ENCODE peak calls at places on chromosomes 2 and 18, in six cellular contexts. S is GM12865, D is spleen, Z is SHP77, V is AG20443, W is LHCN-M2. O is an unnamed sample.

GRCh38 chr18:11981633-11982366 is 493 bp downstream of the IMPA2 start:
- DNase-seq in S (peak; percentile 49), D (peak; percentile 91), Z (no peak), V (peak; percentile 50), W (peak; percentile 29), O (peak; percentile 90)

GRCh38 chr2:56224316-56224715 is 40.5 kb downstream of the CCDC85A start:
- DNase-seq in S (no peak), D (no peak), Z (no peak), V (no peak), W (peak; percentile 43), O (no peak)

GRCh38 chr2:5794012-5794411 is 101.8 kb downstream of the SOX11 start:
- DNase-seq in S (no peak), D (no peak), Z (no peak), V (no peak), W (no peak), O (no peak)

GRCh38 chr18:11996190-11996754 is 15.0 kb downstream of the IMPA2 start:
- DNase-seq in S (no peak), D (peak; percentile 57), Z (no peak), V (no peak), W (no peak), O (no peak)

GRCh38 chr18:49878015-49878414 is 64.7 kb upstream of the ACAA2 start:
- DNase-seq in S (no peak), D (no peak), Z (no peak), V (no peak), W (no peak), O (no peak)

GRCh38 chr18:24959100-24959499 is 392.9 kb downstream of the ZNF521 start:
- DNase-seq in S (no peak), D (no peak), Z (no peak), V (no peak), W (no peak), O (no peak)

GRCh38 chr2:164420787-164421186 is 200.5 kb downstream of the GRB14 start:
- DNase-seq in S (no peak), D (no peak), Z (no peak), V (no peak), W (no peak), O (no peak)

GRCh38 chr2:18690342-18690741 is 101.0 kb upstream of the NT5C1B start:
- DNase-seq in S (no peak), D (no peak), Z (no peak), V (no peak), W (no peak), O (no peak)

GRCh38 chr2:216690451-216691209 is 4.7 kb downstream of the IGFBP5 start:
- DNase-seq in S (no peak), D (no peak), Z (no peak), V (peak; percentile 82), W (no peak), O (no peak)

GRCh38 chr18:80253871-80254492 is 6.7 kb upstream of the PARD6G start:
- DNase-seq in S (no peak), D (no peak), Z (no peak), V (peak; percentile 9), W (no peak), O (no peak)

GRCh38 chr2:236472711-236473495 is 96.7 kb upstream of the ACKR3 start:
- DNase-seq in S (no peak), D (no peak), Z (no peak), V (no peak), W (no peak), O (no peak)

GRCh38 chr2:239235311-239235710 is 165.5 kb downstream of the HDAC4 start:
- DNase-seq in S (no peak), D (no peak), Z (no peak), V (no peak), W (no peak), O (no peak)

GRCh38 chr2:226772389-226773179 is 27.0 kb downstream of the IRS1 start:
- DNase-seq in S (peak; percentile 88), D (no peak), Z (no peak), V (no peak), W (peak; percentile 66), O (no peak)

GRCh38 chr18:33051397-33051796 is 278.6 kb upstream of the KLHL14 start:
- DNase-seq in S (no peak), D (no peak), Z (peak; percentile 63), V (no peak), W (peak; percentile 52), O (no peak)

GRCh38 chr2:48230834-48231233 is 299.1 kb upstream of the STON1 start:
- DNase-seq in S (no peak), D (no peak), Z (no peak), V (no peak), W (no peak), O (no peak)

GRCh38 chr2:203019142-203019541 is 4.5 kb downstream of the NBEAL1 start:
- DNase-seq in S (no peak), D (no peak), Z (no peak), V (no peak), W (no peak), O (no peak)

GRCh38 chr18:13234528-13234795 is 15.9 kb downstream of the LDLRAD4 start:
- DNase-seq in S (no peak), D (peak; percentile 57), Z (no peak), V (no peak), W (no peak), O (peak; percentile 47)

GRCh38 chr2:75238670-75239330 is 39.5 kb upstream of the TACR1 start:
- DNase-seq in S (no peak), D (no peak), Z (no peak), V (peak; percentile 33), W (peak; percentile 70), O (no peak)

GRCh38 chr2:134244091-134244490 is 9.8 kb upstream of the MGAT5 start:
- DNase-seq in S (no peak), D (no peak), Z (no peak), V (no peak), W (no peak), O (no peak)

GRCh38 chr18:22166070-22166972 is 3.1 kb upstream of the GATA6 start:
- DNase-seq in S (no peak), D (peak; percentile 78), Z (no peak), V (no peak), W (no peak), O (no peak)